ENCODE peak calls at places on chromosomes 4 and X, in four cellular contexts. U, I, J and S are unnamed samples.

GRCh38 chrX:1535241-1536041 is 1.5 kb downstream of the P2RY8 start:
- DNase-seq in U (no peak), I (peak; percentile 62), J (no peak), S (no peak)

GRCh38 chr4:7173821-7174220 is 18.5 kb upstream of the SORCS2 start:
- DNase-seq in U (no peak), I (no peak), J (no peak), S (no peak)

GRCh38 chr4:153564630-153565525 is 98.7 kb downstream of the TMEM131L start:
- DNase-seq in U (peak; percentile 98), I (no peak), J (no peak), S (no peak)

GRCh38 chr4:138487217-138487616 is 245.1 kb upstream of the SLC7A11 start:
- DNase-seq in U (no peak), I (no peak), J (no peak), S (no peak)

GRCh38 chr4:160835789-160836188 is 1328.0 kb downstream of the FSTL5 start:
- DNase-seq in U (no peak), I (no peak), J (no peak), S (no peak)

GRCh38 chr4:150229538-150229937 is 151.3 kb downstream of the DCLK2 start:
- DNase-seq in U (no peak), I (no peak), J (no peak), S (peak; percentile 85)

GRCh38 chrX:24619647-24620046 is 27.5 kb downstream of the PCYT1B start:
- DNase-seq in U (peak; percentile 36), I (no peak), J (no peak), S (no peak)

GRCh38 chr4:6749340-6750171 is 33.0 kb upstream of the KIAA0232 start:
- DNase-seq in U (peak; percentile 91), I (no peak), J (peak; percentile 44), S (peak; percentile 34)

GRCh38 chrX:48492293-48492910 is 16.4 kb upstream of the PORCN start:
- DNase-seq in U (no peak), I (no peak), J (peak; percentile 68), S (no peak)

GRCh38 chr4:63729519-63729918 is 679.7 kb downstream of the TECRL start:
- DNase-seq in U (no peak), I (no peak), J (no peak), S (no peak)

GRCh38 chrX:118773782-118774181 is 46.4 kb downstream of the IL13RA1 start:
- DNase-seq in U (no peak), I (no peak), J (no peak), S (no peak)

GRCh38 chr4:52574036-52574435 is 85.1 kb downstream of the USP46 start:
- DNase-seq in U (no peak), I (no peak), J (no peak), S (no peak)

GRCh38 chr4:78168029-78168428 is 110.9 kb downstream of the FRAS1 start:
- DNase-seq in U (peak; percentile 39), I (no peak), J (no peak), S (no peak)

GRCh38 chr4:83232087-83232486 is 52.5 kb downstream of the COQ2 start:
- DNase-seq in U (no peak), I (no peak), J (no peak), S (no peak)
- H3K9ac ChIP-seq in U (no peak overlapping the region), I (no peak overlapping the region), J (no peak overlapping the region), S (no peak overlapping the region)

DNA sequence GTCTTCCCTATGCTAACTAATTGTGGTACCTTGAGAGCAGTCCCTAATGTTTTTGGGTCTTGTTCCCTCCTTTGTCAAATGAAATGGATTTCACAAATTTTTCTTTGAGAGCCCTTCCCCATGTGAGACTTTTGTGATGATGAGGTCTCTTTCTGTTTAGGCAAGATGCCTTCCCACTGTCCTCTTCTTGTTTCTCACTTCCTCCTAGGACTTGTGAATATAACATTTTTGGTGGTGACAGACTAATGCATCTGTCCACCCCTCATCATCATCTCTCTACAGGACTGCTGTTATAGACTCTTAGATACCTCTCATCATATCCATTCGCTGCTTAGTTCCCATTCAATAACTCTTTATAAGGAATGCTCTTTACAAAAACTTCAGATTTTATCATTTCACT is 8.7 kb upstream of the ANK2 start:
- DNase-seq in U (no peak), I (no peak), J (no peak), S (no peak)
- TF ChIP-seq MYC in U (no peak), I (no peak), J (no peak), S (no peak)

GRCh38 chr4:158788608-158789007 is 19.8 kb downstream of the FNIP2 start:
- DNase-seq in U (no peak), I (no peak), J (no peak), S (peak; percentile 67)
- H3K9ac ChIP-seq in U (no peak overlapping the region), I (no peak overlapping the region), J (no peak overlapping the region), S (no peak overlapping the region)

GRCh38 chr4:74096265-74096980 is 2.6 kb downstream of the CXCL2 start:
- DNase-seq in U (no peak), I (no peak), J (peak; percentile 74), S (peak; percentile 66)
- TF ChIP-seq MYC in U (no peak), I (no peak), J (no peak), S (no peak)

DNA sequence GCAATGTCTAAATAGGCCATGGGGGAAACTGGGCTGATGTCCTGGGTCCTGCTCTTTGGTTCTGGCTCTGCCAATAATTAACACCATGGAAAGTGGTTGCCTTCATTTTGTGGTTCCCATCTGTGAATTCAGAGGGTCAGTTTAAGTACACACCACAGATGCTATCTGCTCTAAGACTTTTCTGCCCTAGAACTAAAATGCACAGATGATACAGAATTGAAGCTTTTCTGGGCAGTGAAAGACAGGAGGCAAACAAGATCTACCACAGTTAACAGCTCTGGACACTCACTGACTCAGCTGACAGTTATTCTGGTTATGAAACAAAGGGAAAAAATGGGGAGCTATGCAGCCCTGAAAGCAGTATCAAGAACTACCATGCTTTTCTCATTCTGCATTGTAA is 37.3 kb downstream of the APBB2 start:
- DNase-seq in U (peak; percentile 80), I (no peak), J (no peak), S (peak; percentile 64)
- H3K9ac ChIP-seq in U (peak overlapping the region; percentile 21), I (no peak overlapping the region), J (no peak overlapping the region), S (peak overlapping the region; percentile 43)

GRCh38 chrX:46840946-46841740 is 4.3 kb downstream of the RP2 start:
- DNase-seq in U (no peak), I (no peak), J (no peak), S (peak; percentile 21)

GRCh38 chrX:46838482-46838857 is 1.6 kb downstream of the RP2 start:
- DNase-seq in U (no peak), I (no peak), J (no peak), S (no peak)

GRCh38 chrX:46838974-46839480 is 2.2 kb downstream of the RP2 start:
- DNase-seq in U (no peak), I (no peak), J (no peak), S (no peak)

GRCh38 chrX:46836701-46837542 is at the start of gene RP2:
- DNase-seq in U (peak; percentile 91), I (peak; percentile 71), J (peak; percentile 87), S (peak; percentile 96)

DNA sequence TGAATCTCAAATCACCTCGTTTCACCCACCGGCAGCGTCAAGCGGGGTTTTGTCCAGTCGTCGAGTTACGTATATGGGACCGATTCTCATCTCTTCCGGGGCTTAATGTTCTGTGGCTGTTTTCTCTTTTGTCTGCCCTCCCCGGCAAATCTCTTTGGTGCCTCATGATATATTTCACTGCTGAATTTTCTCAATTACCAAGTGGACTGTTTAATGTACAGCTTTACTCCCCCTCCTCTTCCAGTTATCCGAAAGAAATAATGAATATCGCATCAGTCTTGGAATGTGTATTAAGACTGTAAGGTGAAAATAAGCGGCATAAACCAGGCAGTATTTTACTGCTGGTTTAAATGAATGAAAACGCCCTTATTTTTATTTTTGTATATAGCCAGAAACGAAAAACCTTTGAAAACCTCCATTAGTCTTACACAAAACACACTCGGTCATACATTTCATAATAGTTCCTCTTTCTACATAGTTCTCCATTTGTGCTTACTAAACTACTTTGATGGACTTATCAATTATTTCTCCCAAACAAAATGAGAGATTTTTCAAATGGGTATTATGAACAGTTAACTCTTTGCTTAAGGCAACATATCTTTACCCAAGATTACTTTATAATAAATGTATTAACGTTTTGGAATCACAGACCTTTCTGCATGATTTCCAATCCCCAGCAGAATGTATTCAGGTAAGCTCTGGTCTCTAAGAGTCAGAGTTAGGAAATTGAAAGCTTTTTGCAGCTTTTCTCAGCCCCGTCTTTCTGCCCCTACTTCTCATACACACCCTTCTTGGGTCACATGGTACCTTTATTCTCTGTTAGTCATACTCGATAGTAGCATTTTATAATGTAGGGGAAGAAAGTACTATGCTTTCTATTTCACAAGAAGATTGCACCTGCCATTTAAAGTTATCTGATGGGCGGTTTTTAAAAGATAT is 969 bp downstream of the RP2 start:
- DNase-seq in U (peak; percentile 12), I (no peak), J (no peak), S (peak; percentile 43)
- TF ChIP-seq MYC in U (no peak), I (no peak), J (no peak), S (no peak)

DNA sequence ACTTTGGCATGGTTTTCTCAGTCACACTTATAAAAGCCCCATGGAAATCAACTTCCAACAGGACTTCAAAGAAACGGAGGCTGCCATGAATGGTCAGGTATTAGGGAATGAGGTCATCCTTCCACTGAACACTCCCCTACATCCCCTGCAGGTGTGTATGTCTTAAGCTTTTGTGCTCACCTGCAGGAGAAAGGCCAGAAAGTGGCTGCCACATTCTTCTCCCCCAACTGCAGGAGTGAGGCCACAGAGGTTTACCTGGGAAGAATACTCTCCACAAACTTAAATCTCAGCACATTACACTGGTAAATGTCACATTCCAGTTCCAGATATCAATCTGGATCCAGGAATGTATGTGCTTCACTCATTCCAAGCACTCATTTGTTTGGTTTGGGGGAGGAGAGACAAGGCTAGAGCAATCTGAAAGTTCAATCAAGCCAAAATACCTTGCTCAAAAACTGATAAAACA is 15.5 kb downstream of the FAM9C start:
- DNase-seq in U (peak; percentile 51), I (no peak), J (no peak), S (no peak)
- H3K9ac ChIP-seq in U (no peak overlapping the region), I (peak overlapping the region; percentile 52), J (no peak overlapping the region), S (peak overlapping the region; percentile 33)

DNA sequence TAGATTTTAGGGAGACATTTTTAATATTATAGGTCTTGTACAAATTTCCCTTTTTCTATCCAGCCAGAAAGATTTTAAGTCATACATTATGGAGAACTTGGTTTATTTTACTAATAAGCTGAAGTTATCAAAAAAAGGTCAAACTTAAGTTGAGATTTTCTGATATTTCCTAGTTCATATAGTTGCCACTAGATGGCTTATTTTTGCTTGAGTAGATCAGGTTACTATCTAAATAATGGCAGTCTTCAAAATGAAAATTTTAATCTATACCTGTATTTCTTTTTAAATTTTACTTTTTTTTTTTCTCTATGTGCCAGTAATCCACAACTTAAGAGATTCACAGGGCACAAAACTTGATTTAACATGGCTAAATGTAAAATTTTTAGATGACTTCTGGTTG is 52.3 kb downstream of the USP9X start:
- DNase-seq in U (no peak), I (no peak), J (no peak), S (no peak)
- TF ChIP-seq MYC in U (no peak), I (no peak), J (no peak), S (no peak)

DNA sequence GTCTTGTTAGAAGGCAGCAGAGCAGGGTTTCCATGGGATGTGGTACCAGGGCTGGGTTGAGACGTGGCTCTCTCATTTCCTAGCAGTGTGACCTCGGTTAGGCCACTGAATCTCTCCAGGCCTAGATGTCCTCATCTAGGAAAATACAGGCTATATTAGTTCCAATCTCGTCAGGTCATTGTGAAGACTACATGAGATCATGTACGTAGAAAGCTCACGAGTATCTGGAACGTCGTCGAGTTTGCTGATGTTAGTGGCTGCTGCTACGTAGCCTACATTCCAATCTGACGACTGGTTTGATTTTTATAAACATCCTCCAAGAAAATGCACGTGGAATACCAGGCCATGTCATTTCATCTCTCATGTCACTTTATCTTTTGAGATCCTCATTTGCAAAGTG is 278.3 kb upstream of the GATB start:
- DNase-seq in U (no peak), I (no peak), J (no peak), S (no peak)
- H3K9ac ChIP-seq in U (no peak overlapping the region), I (no peak overlapping the region), J (no peak overlapping the region), S (no peak overlapping the region)